ENCODE peak calls at places on chromosomes 13 and 19, in four cellular contexts. G, R, O and S are unnamed samples.
A peak's percentile ranks its signal among the peaks of the same experiment; 100 is the strongest.

GRCh38 chr13:26132756-26133155 is 80.9 kb upstream of the SHISA2 start:
- DNase-seq in G (no peak), R (peak; percentile 6), O (no peak), S (no peak)

GRCh38 chr19:14112809-14113385 is 4.7 kb downstream of the PRKACA start:
- DNase-seq in O (peak; percentile 29), R (no peak), G (no peak), S (no peak)

GRCh38 chr13:54890976-54891375 is 1862.4 kb downstream of the OLFM4 start:
- DNase-seq in R (no peak), O (no peak), G (no peak), S (no peak)

GRCh38 chr13:98386632-98387031 is 190.3 kb downstream of the STK24 start:
- DNase-seq in G (no peak), O (no peak), R (no peak), S (no peak)

GRCh38 chr19:47713046-47714021 is at the start of gene EHD2:
- DNase-seq in O (no peak), G (peak; percentile 72), R (peak; percentile 90), S (no peak)

GRCh38 chr19:3483226-3483628 is at the start of gene SMIM44:
- DNase-seq in R (no peak), G (no peak), O (no peak), S (no peak)

GRCh38 chr13:44231786-44232516 is 141.7 kb upstream of the SERP2 start:
- DNase-seq in G (peak; percentile 55), O (peak; percentile 46), R (no peak), S (no peak)

GRCh38 chr13:78658630-78659449 is at the start of gene OBI1:
- DNase-seq in R (peak; percentile 76), G (peak; percentile 77), O (peak; percentile 76), S (peak; percentile 40)

GRCh38 chr13:27789495-27790303 is 2.6 kb upstream of the GSX1 start:
- DNase-seq in O (peak; percentile 20), G (peak; percentile 44), R (no peak), S (no peak)

GRCh38 chr19:13838943-13839192 is 38.1 kb upstream of the NANOS3 start:
- DNase-seq in G (no peak), R (peak; percentile 86), O (no peak), S (no peak)

GRCh38 chr19:17721821-17722220 is 2.5 kb downstream of the MAP1S start:
- DNase-seq in G (no peak), O (no peak), R (no peak), S (no peak)

GRCh38 chr13:109867766-109868165 is 81.4 kb upstream of the IRS2 start:
- DNase-seq in G (no peak), R (no peak), O (no peak), S (no peak)

GRCh38 chr19:11460207-11460606 is 20.6 kb downstream of the ELAVL3 start:
- DNase-seq in R (peak; percentile 64), G (peak; percentile 46), O (no peak), S (no peak)

GRCh38 chr19:17796013-17796837 is 1.3 kb downstream of the B3GNT3 start:
- DNase-seq in O (peak; percentile 45), G (no peak), R (no peak), S (no peak)

GRCh38 chr13:52852444-52852843 is 4.0 kb upstream of the PCDH8 start:
- DNase-seq in G (no peak), R (no peak), O (no peak), S (no peak)

GRCh38 chr13:52849727-52850395 is 1.4 kb upstream of the PCDH8 start:
- DNase-seq in G (peak; percentile 44), R (no peak), O (no peak), S (no peak)

GRCh38 chr13:52848455-52849190 is at the start of gene PCDH8:
- DNase-seq in O (no peak), G (peak; percentile 93), R (no peak), S (no peak)

GRCh38 chr13:52851153-52851962 is 2.9 kb upstream of the PCDH8 start:
- DNase-seq in R (no peak), G (peak; percentile 75), O (peak; percentile 7), S (peak; percentile 46)

GRCh38 chr13:52850396-52851152 is 2.1 kb upstream of the PCDH8 start:
- DNase-seq in O (peak; percentile 25), G (peak; percentile 94), R (no peak), S (no peak)
- TF ChIP-seq ETV6 in O (peak; percentile 90), G (peak; percentile 99), R (no peak), S (no peak)

GRCh38 chr19:35963514-35963913 is 27.3 kb downstream of the LRFN3 start:
- DNase-seq in G (peak; percentile 78), R (peak; percentile 47), O (peak; percentile 34), S (no peak)
- TF ChIP-seq ETV6 in G (peak; percentile 71), R (no peak), O (peak; percentile 69), S (no peak)

DNA sequence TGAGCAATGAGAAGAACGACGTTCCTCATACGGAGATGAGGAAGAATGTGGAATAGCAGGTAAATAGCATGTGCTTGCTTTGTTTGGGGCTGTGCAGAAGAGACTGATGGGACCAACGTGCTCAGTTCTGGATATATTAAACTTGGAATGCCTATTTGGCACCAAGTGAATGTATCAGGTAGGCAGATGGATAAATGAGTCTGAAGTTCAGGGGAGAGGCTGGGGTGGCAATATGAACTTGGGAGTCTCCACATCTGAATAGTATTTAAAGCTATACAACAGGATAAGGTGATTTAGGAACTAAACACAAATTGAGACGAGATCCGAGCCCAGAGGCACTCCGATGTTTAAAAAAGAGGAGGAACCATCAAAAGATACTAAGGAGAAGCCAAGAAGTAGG is 12.7 kb upstream of the USPL1 start:
- DNase-seq in O (no peak), G (no peak), R (no peak), S (no peak)
- TF ChIP-seq ETV6 in O (no peak), G (no peak), R (no peak), S (no peak)

GRCh38 chr19:6501740-6502648 is at the start of gene TUBB4A:
- DNase-seq in R (peak; percentile 67), O (no peak), G (peak; percentile 50), S (no peak)
- TF ChIP-seq ETV6 in R (no peak), O (no peak), G (no peak), S (no peak)

DNA sequence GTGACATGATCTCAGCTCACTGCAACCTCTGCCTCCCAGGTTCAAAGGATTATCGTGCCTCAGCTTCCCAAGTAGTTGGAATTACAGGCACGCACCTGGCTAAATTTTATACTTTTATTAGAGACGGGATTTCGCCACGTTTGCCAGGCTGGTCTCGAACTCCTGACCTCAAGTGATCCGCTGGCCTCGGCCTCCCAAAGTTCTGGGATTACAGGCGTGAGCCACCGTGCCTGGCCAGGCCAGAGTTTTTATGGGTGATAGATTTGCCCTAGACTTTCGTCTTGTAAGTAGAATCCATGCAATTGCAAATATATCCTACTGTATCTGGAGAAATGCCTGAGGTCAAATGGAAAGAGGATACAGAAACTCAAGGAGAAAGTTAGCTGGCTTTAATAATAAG is 819.9 kb upstream of the SLITRK1 start:
- DNase-seq in G (no peak), R (no peak), O (no peak), S (no peak)
- TF ChIP-seq ETV6 in G (no peak), R (no peak), O (no peak), S (no peak)

GRCh38 chr19:48777720-48778119 is 22.4 kb downstream of the FGF21 start:
- DNase-seq in R (no peak), G (no peak), O (no peak), S (no peak)
- TF ChIP-seq ETV6 in R (no peak), G (no peak), O (no peak), S (no peak)

GRCh38 chr19:42253245-42254082 is 1.5 kb downstream of the ERF start:
- DNase-seq in O (peak; percentile 59), G (peak; percentile 77), R (peak; percentile 83), S (no peak)
- TF ChIP-seq ETV6 in O (no peak), G (peak; percentile 26), R (no peak), S (no peak)

DNA sequence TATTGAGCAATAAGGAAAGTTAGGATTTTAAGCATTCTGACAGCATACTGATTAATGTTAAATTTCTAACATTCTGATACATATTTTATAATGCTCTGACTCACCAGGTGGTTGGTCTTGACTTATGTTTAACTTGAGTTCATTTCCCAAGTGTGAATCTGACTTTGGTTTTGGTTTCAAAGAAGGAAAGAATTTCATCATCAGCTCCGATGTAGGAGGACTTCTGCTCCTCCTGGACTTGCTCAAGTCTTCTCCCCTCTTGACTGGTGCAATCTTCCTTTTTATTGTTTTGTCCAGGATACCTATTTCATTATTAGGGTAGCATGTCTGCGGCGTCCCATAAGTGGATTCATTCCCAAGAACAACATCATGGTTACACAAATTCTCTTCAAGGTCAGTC is 141.3 kb downstream of the RNF17 start:
- DNase-seq in R (no peak), G (no peak), O (no peak), S (no peak)
- TF ChIP-seq ETV6 in R (no peak), G (no peak), O (no peak), S (no peak)

DNA sequence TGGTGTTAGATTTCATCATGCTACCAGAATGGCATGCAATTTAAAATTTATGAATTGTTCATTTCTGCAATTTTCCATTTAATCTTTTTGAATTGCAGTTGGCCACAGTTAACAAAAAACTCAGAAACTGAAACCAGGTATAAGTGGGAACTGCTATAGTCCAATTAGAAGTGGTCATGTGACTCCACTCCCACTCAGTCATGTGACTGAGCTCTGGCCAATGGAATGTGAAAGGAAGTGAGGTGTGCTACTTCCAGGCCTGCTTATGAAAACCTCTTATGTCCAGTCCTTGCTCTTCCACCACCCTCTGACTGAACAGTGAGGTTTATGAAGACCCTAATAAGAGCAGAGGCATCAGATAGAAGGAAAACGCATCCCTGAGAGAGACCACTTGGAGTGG is 47.0 kb downstream of the DLEU7 start:
- DNase-seq in O (no peak), G (no peak), R (no peak), S (no peak)
- TF ChIP-seq ETV6 in O (no peak), G (no peak), R (no peak), S (no peak)

GRCh38 chr13:110913911-110914292 is 967 bp downstream of the ANKRD10 start:
- DNase-seq in R (no peak), O (no peak), G (no peak), S (no peak)
- TF ChIP-seq ETV6 in R (no peak), O (no peak), G (no peak), S (no peak)